ENCODE peak calls at places on chromosomes 5 and 9, in four cellular contexts. F, I, Q and K are unnamed samples.

GRCh38 chr5:168931638-168932345 is 352.6 kb upstream of the PANK3 start:
- DNase-seq in Q (no peak), I (no peak), F (no peak), K (no peak)

GRCh38 chr9:112546149-112547012 is 59.8 kb downstream of the KIAA1958 start:
- DNase-seq in Q (no peak), F (no peak), I (peak; percentile 18), K (peak; percentile 23)

GRCh38 chr5:83343345-83343744 is 128.2 kb upstream of the VCAN start:
- DNase-seq in F (no peak), I (no peak), Q (no peak), K (no peak)

GRCh38 chr9:136551401-136552116 is 5.7 kb upstream of the NOTCH1 start:
- DNase-seq in Q (peak; percentile 95), F (peak; percentile 67), I (peak; percentile 64), K (no peak)

GRCh38 chr5:96868603-96869371 is 7.5 kb upstream of the ERAP2 start:
- DNase-seq in Q (peak; percentile 54), I (peak; percentile 82), F (no peak), K (peak; percentile 61)

GRCh38 chr5:149177911-149178565 is 36.7 kb downstream of the ABLIM3 start:
- DNase-seq in Q (no peak), I (peak; percentile 54), F (no peak), K (no peak)

GRCh38 chr9:14692918-14693861 is at the start of gene ZDHHC21:
- DNase-seq in I (peak; percentile 37), F (peak; percentile 32), Q (peak; percentile 28), K (peak; percentile 44)

GRCh38 chr5:108989761-108990392 is 242.2 kb downstream of the FER start:
- DNase-seq in I (peak; percentile 48), F (no peak), Q (no peak), K (no peak)

GRCh38 chr9:133087429-133088145 is 25.8 kb downstream of the CEL start:
- DNase-seq in Q (no peak), F (no peak), I (no peak), K (no peak)

GRCh38 chr9:121478816-121479676 is 20.6 kb downstream of the GGTA1 start:
- DNase-seq in I (no peak), F (no peak), Q (no peak), K (no peak)

GRCh38 chr9:16266648-16267276 is 603.7 kb downstream of the BNC2 start:
- DNase-seq in I (no peak), F (no peak), Q (no peak), K (no peak)

GRCh38 chr9:95305770-95306492 is 11.6 kb downstream of the FANCC start:
- DNase-seq in Q (no peak), F (no peak), I (peak; percentile 55), K (no peak)

GRCh38 chr9:131502781-131503625 is at the start of gene POMT1:
- DNase-seq in F (peak; percentile 68), Q (peak; percentile 90), I (peak; percentile 73), K (peak; percentile 78)
- H3K4me1 ChIP-seq in F (no peaks in the 10 kb centered on the region), Q (peaks cover 10% of the 10 kb centered on the region), I (peaks cover 7% of the 10 kb centered on the region), K (peaks cover 35% of the 10 kb centered on the region)

GRCh38 chr5:59583151-59583809 is 310.2 kb downstream of the PDE4D start:
- DNase-seq in F (no peak), I (no peak), Q (no peak), K (no peak)

GRCh38 chr5:59582746-59583145 is 310.8 kb downstream of the PDE4D start:
- DNase-seq in Q (no peak), I (no peak), F (no peak), K (no peak)

GRCh38 chr5:59586811-59587340 is 306.6 kb downstream of the PDE4D start:
- DNase-seq in Q (no peak), I (no peak), F (no peak), K (no peak)

GRCh38 chr5:59583810-59584562 is 309.5 kb downstream of the PDE4D start:
- DNase-seq in F (no peak), Q (no peak), I (no peak), K (no peak)

GRCh38 chr5:59584858-59585846 is 308.4 kb downstream of the PDE4D start:
- DNase-seq in Q (no peak), I (no peak), F (no peak), K (no peak)
- H3K4me1 ChIP-seq in Q (peaks cover 53% of the 10 kb centered on the region), I (no peaks in the 10 kb centered on the region), F (no peaks in the 10 kb centered on the region), K (no peaks in the 10 kb centered on the region)

GRCh38 chr9:37031081-37031480 is 3.0 kb downstream of the PAX5 start:
- DNase-seq in I (no peak), Q (no peak), F (no peak), K (no peak)
- H3K4me1 ChIP-seq in I (peaks cover 3% of the 10 kb centered on the region), Q (peaks cover 30% of the 10 kb centered on the region), F (no peaks in the 10 kb centered on the region), K (peaks cover 5% of the 10 kb centered on the region)

DNA sequence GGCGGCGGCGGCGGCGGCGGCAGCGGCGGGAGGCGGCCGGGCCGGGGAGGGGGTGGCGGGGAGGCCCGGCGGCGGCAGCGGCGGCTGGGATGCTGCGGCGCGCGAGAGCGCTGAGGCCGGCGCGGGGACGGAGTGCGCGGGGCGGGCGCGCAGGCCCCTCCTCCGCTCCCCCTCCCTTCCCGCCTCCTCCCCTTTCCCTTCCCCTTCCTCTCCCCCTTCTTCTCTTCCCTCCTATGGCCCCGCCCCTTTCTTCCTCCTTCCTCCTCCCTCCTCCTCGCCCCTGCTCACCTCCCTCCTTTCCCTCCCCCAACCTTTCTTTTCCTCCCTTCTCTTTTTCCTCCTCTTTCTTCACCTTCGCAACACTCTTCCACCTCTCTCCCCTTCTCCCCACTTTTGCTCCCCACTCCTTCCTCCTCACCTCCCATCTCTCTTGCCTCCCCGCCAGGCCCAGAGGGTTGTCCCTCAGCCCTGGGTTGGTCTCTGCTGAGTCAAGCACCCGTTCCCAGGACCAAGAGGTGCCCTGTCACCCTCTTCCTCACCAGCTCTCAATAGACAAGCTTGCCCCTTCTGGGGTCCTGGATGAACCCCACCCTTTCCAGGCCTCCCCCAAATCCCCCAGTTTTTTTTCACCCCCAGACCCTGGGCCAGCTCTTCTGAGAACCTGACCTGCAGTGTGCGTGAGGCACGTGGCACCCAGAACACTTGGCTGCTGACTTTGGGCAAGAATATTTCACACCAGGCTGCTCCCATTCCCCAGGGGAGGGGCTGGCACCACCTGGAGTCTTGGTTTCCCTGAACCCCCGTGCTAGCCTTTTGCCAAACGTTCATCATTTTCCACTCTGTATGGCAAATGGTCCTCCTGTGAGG is at the start of gene SEMA4D:
- DNase-seq in F (peak; percentile 52), I (peak; percentile 51), Q (peak; percentile 44), K (peak; percentile 91)
- H3K4me1 ChIP-seq in F (no peaks in the 10 kb centered on the region), I (no peaks in the 10 kb centered on the region), Q (peaks cover 10% of the 10 kb centered on the region), K (peaks cover 5% of the 10 kb centered on the region)